ENCODE peak calls at places on chromosomes 12 and 14, in seven cellular contexts. P is ascending aorta, R is epithelial cell of prostate, I is IMR-90, W is pancreas, D is GM23338, K is heart right ventricle. T is an unnamed sample.

GRCh38 chr12:43038991-43039390 is 449.4 kb upstream of the PRICKLE1 start:
- DNase-seq in D (no peak), P (no peak), K (no peak), W (no peak), R (no peak), I (no peak), T (no peak)

GRCh38 chr14:64549805-64550538 is at the start of gene PPP1R36:
- DNase-seq in D (peak), I (no peak), K (peak), W (peak), P (no peak), R (no peak), T (no peak)

GRCh38 chr12:95959107-95959506 is 16.0 kb downstream of the AMDHD1 start:
- DNase-seq in K (no peak), P (no peak), D (peak), W (no peak), R (no peak), I (peak), T (no peak)

GRCh38 chr12:9351136-9351535 is 142.9 kb upstream of the PZP start:
- DNase-seq in K (no peak), D (no peak), W (no peak), P (no peak), I (no peak), R (no peak), T (no peak)

GRCh38 chr14:31881531-31882310 is 195.4 kb upstream of the ARHGAP5 start:
- DNase-seq in I (peak), W (no peak), D (no peak), K (no peak), R (no peak), P (no peak), T (no peak)

GRCh38 chr12:101719566-101719965 is 19.7 kb downstream of the SYCP3 start:
- DNase-seq in R (no peak), K (no peak), W (no peak), P (no peak), D (no peak), I (peak), T (no peak)

GRCh38 chr14:61477845-61478438 is 156.6 kb downstream of the PRKCH start:
- DNase-seq in W (peak), R (no peak), D (no peak), K (peak), P (peak), I (peak), T (no peak)

GRCh38 chr12:108804361-108804949 is 52.9 kb downstream of the SSH1 start:
- DNase-seq in I (peak), W (peak), K (peak), R (no peak), D (no peak), P (peak), T (no peak)

GRCh38 chr14:101418601-101419000 is 142.7 kb upstream of the DIO3 start:
- DNase-seq in I (no peak), R (no peak), D (no peak), W (no peak), P (no peak), K (no peak), T (no peak)

GRCh38 chr12:115155665-115156645 is 472.0 kb upstream of the TBX3 start:
- DNase-seq in R (peak), I (peak), W (no peak), K (no peak), D (peak), P (no peak), T (no peak)

GRCh38 chr12:107267604-107268003 is 174.3 kb upstream of the CRY1 start:
- DNase-seq in I (no peak), K (no peak), R (no peak), D (no peak), P (no peak), W (no peak), T (no peak)

GRCh38 chr14:71231521-71232393 is 324.5 kb downstream of the PCNX1 start:
- DNase-seq in D (peak), I (no peak), R (no peak), P (no peak), K (no peak), W (no peak), T (no peak)

GRCh38 chr12:118061876-118062791 is 1.2 kb upstream of the WSB2 start:
- DNase-seq in D (peak), W (peak), K (peak), I (peak), R (no peak), P (peak), T (no peak)

GRCh38 chr12:116592116-116592637 is 33.0 kb downstream of the MAP1LC3B2 start:
- DNase-seq in W (peak), D (no peak), I (no peak), K (peak), R (no peak), P (no peak), T (no peak)

GRCh38 chr12:15774819-15775218 is 14.4 kb downstream of the EPS8 start:
- DNase-seq in I (peak), P (no peak), R (no peak), K (no peak), D (no peak), W (no peak), T (no peak)

GRCh38 chr12:56878010-56878339 is 56.2 kb downstream of the SDR9C7 start:
- DNase-seq in R (no peak), I (no peak), K (no peak), D (no peak), P (no peak), W (no peak), T (no peak)

GRCh38 chr14:54211562-54212308 is 185.1 kb upstream of the CDKN3 start:
- DNase-seq in R (peak), K (no peak), W (no peak), P (no peak), D (no peak), I (peak), T (no peak)

GRCh38 chr14:21917699-21918436 is 244.2 kb upstream of the OR4E1 start:
- DNase-seq in P (no peak), W (no peak), I (peak), R (peak), D (peak), K (no peak), T (no peak)

GRCh38 chr14:74834682-74835392 is 41.1 kb downstream of the PROX2 start:
- DNase-seq in I (peak), R (no peak), D (no peak), W (no peak), P (no peak), K (no peak), T (no peak)

GRCh38 chr14:74840603-74841030 is 35.3 kb downstream of the PROX2 start:
- DNase-seq in P (no peak), D (no peak), I (no peak), K (no peak), R (no peak), W (no peak), T (no peak)

GRCh38 chr14:74836251-74836957 is 39.5 kb downstream of the PROX2 start:
- DNase-seq in K (no peak), D (no peak), P (no peak), W (no peak), R (no peak), I (peak), T (no peak)

GRCh38 chr14:74838141-74838540 is 37.8 kb downstream of the PROX2 start:
- DNase-seq in K (no peak), P (no peak), R (no peak), I (peak), W (no peak), D (no peak), T (no peak)

GRCh38 chr14:74835607-74836250 is 40.2 kb downstream of the PROX2 start:
- DNase-seq in W (no peak), P (no peak), K (no peak), D (no peak), I (no peak), R (no peak), T (no peak)
- H3K27ac ChIP-seq in W (no peak), P (no peak), K (peak), D (no peak), I (peak), R (no peak), T (no peak)

GRCh38 chr14:100011568-100012325 is 53.5 kb upstream of the EVL start:
- DNase-seq in D (no peak), R (no peak), W (no peak), K (no peak), I (peak), P (no peak), T (no peak)
- H3K27ac ChIP-seq in D (no peak), R (no peak), W (no peak), K (no peak), I (no peak), P (no peak), T (no peak)

DNA sequence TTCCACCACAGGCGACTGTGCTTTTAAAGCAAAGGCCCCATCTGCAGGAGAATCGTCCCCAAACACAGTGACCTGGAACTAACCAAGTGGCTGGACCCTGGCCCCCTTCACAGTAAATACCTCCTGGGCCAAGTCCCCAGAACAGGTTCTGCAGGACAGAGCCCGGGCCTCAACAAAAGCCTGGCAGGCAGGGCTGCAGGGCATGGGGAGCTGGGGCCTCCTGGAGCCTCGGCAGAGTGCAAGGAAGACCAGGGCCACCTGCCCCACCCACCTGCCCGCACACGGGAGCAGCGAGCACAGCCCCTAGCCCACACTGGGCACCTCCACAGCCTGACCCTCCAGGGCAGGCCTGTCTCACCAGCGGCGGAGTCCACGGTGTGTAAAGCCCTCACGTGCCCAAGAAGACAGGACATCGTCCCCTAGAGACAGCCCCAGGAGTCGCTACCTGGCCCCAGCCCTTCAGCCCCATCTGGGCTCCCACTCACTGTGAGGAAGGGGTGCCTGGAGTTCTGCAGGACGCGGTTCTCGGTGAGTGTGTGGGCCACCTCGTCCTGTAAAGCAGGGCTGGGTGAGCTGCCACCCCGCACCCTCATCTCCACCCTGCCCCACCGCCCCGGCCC is 21.0 kb downstream of the AKT1 start:
- DNase-seq in K (no peak), P (no peak), D (no peak), I (no peak), R (no peak), W (no peak), T (no peak)
- H3K27ac ChIP-seq in K (no peak), P (no peak), D (no peak), I (no peak), R (no peak), W (no peak), T (no peak)

DNA sequence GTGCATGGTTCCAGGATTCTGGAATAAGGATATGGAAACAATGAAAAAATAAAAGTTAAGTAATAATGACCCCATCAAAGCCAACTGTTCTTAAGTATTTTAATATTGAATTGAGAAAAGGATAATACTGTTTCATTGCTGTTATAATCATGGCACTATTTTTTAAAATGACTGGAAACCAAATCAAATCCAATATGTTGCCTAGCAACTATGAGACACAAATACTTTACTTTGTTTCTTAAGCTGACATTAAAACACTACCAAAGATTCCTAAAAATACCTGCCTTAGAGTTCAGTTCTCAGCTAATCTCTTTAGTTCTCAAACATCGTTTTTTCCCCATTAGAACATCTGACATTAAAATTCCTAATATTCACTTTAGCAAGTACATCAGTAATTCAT is 66.4 kb upstream of the OTOGL start:
- DNase-seq in K (no peak), I (peak), W (no peak), D (no peak), P (no peak), R (no peak), T (no peak)
- H3K27ac ChIP-seq in K (no peak), I (no peak), W (no peak), D (no peak), P (peak), R (no peak), T (no peak)

T was measured in esophagus squamous epithelium.